ENCODE peak calls at places on chromosome 18, in nine cellular contexts. F, M, E, G, I, X, J, N and U are unnamed samples.

GRCh38 chr18:5543854-5544389 is at the start of gene EPB41L3:
- DNase-seq in F (peak), M (peak), E (peak), G (no peak), I (peak), X (no peak), J (no peak), N (peak), U (no peak)

GRCh38 chr18:13222371-13223281 is 4.1 kb downstream of the LDLRAD4 start:
- DNase-seq in F (no peak), M (no peak), E (peak), G (no peak), I (peak), X (peak), J (no peak), N (peak), U (no peak)

GRCh38 chr18:31680836-31681568 is 3.4 kb downstream of the B4GALT6 start:
- DNase-seq in F (peak), M (no peak), E (peak), G (peak), I (no peak), X (peak), J (peak), N (no peak), U (no peak)

GRCh38 chr18:59604877-59605276 is 92.3 kb downstream of the CCBE1 start:
- DNase-seq in F (no peak), M (no peak), E (no peak), G (no peak), I (peak), X (no peak), J (no peak), N (no peak), U (no peak)

GRCh38 chr18:74456409-74457042 is 582 bp downstream of the DIPK1C start:
- DNase-seq in F (peak), M (peak), E (no peak), G (no peak), I (peak), X (no peak), J (no peak), N (no peak), U (no peak)

GRCh38 chr18:58005036-58005435 is 39.0 kb upstream of the NEDD4L start:
- DNase-seq in F (no peak), M (no peak), E (no peak), G (no peak), I (peak), X (peak), J (no peak), N (no peak), U (no peak)

GRCh38 chr18:75211002-75211621 is 515 bp downstream of the TSHZ1 start:
- DNase-seq in F (peak), M (peak), E (peak), G (peak), I (peak), X (no peak), J (peak), N (no peak), U (no peak)

GRCh38 chr18:21273568-21273967 is 31.5 kb downstream of the GREB1L start:
- DNase-seq in F (no peak), M (no peak), E (no peak), G (no peak), I (no peak), X (no peak), J (no peak), N (no peak), U (no peak)

GRCh38 chr18:58362829-58363231 is 266.1 kb downstream of the ALPK2 start:
- DNase-seq in F (no peak), M (no peak), E (no peak), G (no peak), I (no peak), X (no peak), J (no peak), N (no peak), U (no peak)

GRCh38 chr18:13264091-13264777 is 45.7 kb downstream of the LDLRAD4 start:
- DNase-seq in F (no peak), M (no peak), E (peak), G (no peak), I (no peak), X (no peak), J (no peak), N (peak), U (no peak)

GRCh38 chr18:50277935-50278334 is 3.4 kb downstream of the MBD1 start:
- DNase-seq in F (no peak), M (no peak), E (no peak), G (no peak), I (peak), X (peak), J (no peak), N (no peak), U (no peak)

GRCh38 chr18:31162419-31162793 is 250 bp downstream of the DSC1 start:
- DNase-seq in F (no peak), M (peak), E (no peak), G (no peak), I (no peak), X (no peak), J (no peak), N (no peak), U (no peak)

GRCh38 chr18:45870419-45870818 is 44.9 kb downstream of the SIGLEC15 start:
- DNase-seq in F (no peak), M (no peak), E (no peak), G (no peak), I (no peak), X (no peak), J (no peak), N (no peak), U (no peak)

GRCh38 chr18:5600376-5601071 is 56.7 kb upstream of the EPB41L3 start:
- DNase-seq in F (peak), M (peak), E (peak), G (peak), I (peak), X (peak), J (peak), N (no peak), U (no peak)

GRCh38 chr18:9147440-9148238 is 11.1 kb downstream of the ANKRD12 start:
- DNase-seq in F (peak), M (peak), E (peak), G (peak), I (peak), X (peak), J (peak), N (peak), U (peak)

GRCh38 chr18:44586782-44587524 is 93.7 kb upstream of the SETBP1 start:
- DNase-seq in F (no peak), M (no peak), E (no peak), G (no peak), I (no peak), X (no peak), J (no peak), N (peak), U (no peak)
- TF ChIP-seq EZH2phosphoT487 in F (no peak), M (no peak), E (no peak), G (no peak), I (no peak), X (no peak), J (no peak), N (no peak), U (no peak)

DNA sequence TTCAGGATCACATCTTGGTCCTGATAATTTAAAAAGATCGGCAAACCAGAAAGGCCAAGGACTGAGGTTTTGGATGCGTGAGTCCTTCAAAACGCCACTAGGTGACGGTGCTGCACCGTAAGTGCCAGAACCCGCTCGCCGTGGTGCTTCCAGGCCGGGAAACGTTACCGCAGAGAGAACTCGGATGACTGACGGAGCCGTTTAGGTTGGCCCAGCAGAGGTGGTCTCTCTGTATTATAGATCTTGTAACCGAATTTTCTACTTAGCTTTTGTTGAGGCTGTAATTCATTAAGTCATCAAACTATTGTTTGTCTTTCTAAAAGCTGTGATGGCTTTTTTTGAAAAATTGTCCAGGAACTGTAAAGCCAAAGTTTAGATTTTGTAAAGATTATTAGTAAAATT is 39.8 kb upstream of the ADCYAP1 start:
- DNase-seq in F (peak), M (peak), E (peak), G (peak), I (peak), X (peak), J (peak), N (peak), U (peak)
- TF ChIP-seq EZH2phosphoT487 in F (no peak), M (no peak), E (no peak), G (no peak), I (no peak), X (no peak), J (no peak), N (no peak), U (no peak)

GRCh38 chr18:34592961-34593382 is 117.1 kb upstream of the DTNA start:
- DNase-seq in F (peak), M (peak), E (peak), G (no peak), I (peak), X (no peak), J (no peak), N (no peak), U (no peak)
- TF ChIP-seq EZH2phosphoT487 in F (no peak), M (no peak), E (no peak), G (no peak), I (no peak), X (no peak), J (no peak), N (no peak), U (no peak)

GRCh38 chr18:2281523-2282199 is 289.6 kb downstream of the METTL4 start:
- DNase-seq in F (peak), M (no peak), E (peak), G (no peak), I (no peak), X (no peak), J (no peak), N (no peak), U (no peak)
- TF ChIP-seq EZH2phosphoT487 in F (no peak), M (no peak), E (no peak), G (no peak), I (no peak), X (no peak), J (no peak), N (no peak), U (no peak)

GRCh38 chr18:63119647-63120046 is 199.9 kb downstream of the BCL2 start:
- DNase-seq in F (peak), M (peak), E (no peak), G (no peak), I (peak), X (peak), J (no peak), N (peak), U (peak)
- TF ChIP-seq EZH2phosphoT487 in F (no peak), M (no peak), E (no peak), G (no peak), I (no peak), X (no peak), J (no peak), N (no peak), U (no peak)

DNA sequence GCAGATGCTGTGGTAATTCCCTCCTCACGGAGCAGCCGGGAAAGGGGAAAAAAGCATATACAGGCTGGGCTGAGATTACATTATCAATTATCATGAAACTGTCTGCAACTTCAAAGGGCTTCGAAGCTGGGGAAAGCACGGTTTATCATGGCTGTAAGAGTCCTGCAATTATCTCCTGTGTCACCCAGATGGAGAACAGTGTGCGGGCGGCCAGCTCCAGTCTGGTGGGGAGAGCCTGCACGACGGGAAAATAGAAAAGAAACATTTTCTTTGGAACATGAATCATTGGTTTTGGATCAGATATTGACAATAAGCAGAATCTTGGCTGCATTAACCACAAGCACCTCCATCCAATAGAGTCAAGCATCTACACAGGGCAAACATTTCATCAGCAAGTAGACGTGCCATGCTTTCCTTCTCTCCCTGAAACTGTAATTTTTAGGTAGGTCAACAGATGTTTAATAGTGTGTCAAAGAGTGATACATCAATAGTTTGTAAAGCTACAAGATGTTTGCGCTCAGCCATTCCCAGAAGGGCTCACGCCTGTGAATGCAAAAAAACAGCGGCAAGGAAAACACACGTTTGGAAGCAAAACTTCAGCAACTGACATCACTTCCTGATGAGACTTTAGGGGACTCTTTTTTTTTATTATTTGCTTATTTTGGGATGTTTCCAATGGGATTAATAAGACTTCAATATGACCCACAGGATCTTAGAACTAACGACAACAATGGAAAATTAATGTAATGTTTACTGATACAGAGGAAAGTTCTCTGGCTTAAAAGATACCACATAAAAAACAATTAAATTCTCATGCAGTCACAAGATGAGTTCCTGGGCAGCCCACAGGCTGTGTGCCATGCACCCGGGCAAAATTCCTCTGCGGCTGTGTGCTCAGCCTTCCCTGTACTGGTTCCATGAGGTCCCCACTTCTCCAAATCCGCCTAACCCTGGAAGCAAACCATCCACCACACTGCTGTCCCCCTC is 111.0 kb upstream of the SALL3 start:
- DNase-seq in F (no peak), M (no peak), E (no peak), G (no peak), I (no peak), X (no peak), J (no peak), N (no peak), U (no peak)
- TF ChIP-seq EZH2phosphoT487 in F (no peak), M (no peak), E (no peak), G (no peak), I (no peak), X (no peak), J (no peak), N (no peak), U (no peak)

GRCh38 chr18:26768388-26768787 is 97.1 kb downstream of the AQP4 start:
- DNase-seq in F (no peak), M (peak), E (no peak), G (no peak), I (no peak), X (no peak), J (no peak), N (no peak), U (no peak)
- TF ChIP-seq EZH2phosphoT487 in F (no peak), M (no peak), E (no peak), G (no peak), I (no peak), X (no peak), J (no peak), N (no peak), U (no peak)